ENCODE peak calls at places on chromosomes 16 and 17, in nine cellular contexts. One of them, this sample, is unnamed.

GRCh38 chr16:22098538-22099255 is 6.4 kb downstream of the VWA3A start:
- DNase-seq in SIG-M5: no peak
- DNase-seq in NCI-H2171: peak
- DNase-seq in uterus: no peak
- DNase-seq in cardiac muscle cell: peak
- DNase-seq in activated T-helper 1 cell treated with anti-CD3 and anti-CD28 coated beads, Interleukin-12 subunit alpha, Interleukin-12 subunit beta, Interleukin-2, Interleukin-4 antibody, amounts not matched to agents 30 ng/mL and 10 ng/mL and 1 ng/mL, durations not matched to agents 14 hours and 24 hours and 36 hours: peak
- DNase-seq in HT-29: peak
- DNase-seq in activated gamma-delta T cell treated with anti-CD3 and anti-CD28 coated beads, Interleukin-2, amount 50 U/mL, for 16 hours: no peak
- DNase-seq in stimulated activated CD8-positive, alpha-beta memory T cell treated with anti-CD3 and anti-CD28 coated beads, Interleukin-2, amount 100 ng/mL, for 48 hours: no peak
- DNase-seq in this sample: no peak

GRCh38 chr17:83179378-83179777 is 100.0 kb downstream of the METRNL start:
- DNase-seq in cardiac muscle cell: no peak
- DNase-seq in SIG-M5: no peak
- DNase-seq in stimulated activated CD8-positive, alpha-beta memory T cell treated with anti-CD3 and anti-CD28 coated beads, Interleukin-2, amount 100 ng/mL, for 48 hours: no peak
- DNase-seq in activated T-helper 1 cell treated with anti-CD3 and anti-CD28 coated beads, Interleukin-12 subunit alpha, Interleukin-12 subunit beta, Interleukin-2, Interleukin-4 antibody, amounts not matched to agents 30 ng/mL and 10 ng/mL and 1 ng/mL, durations not matched to agents 14 hours and 24 hours and 36 hours: no peak
- DNase-seq in activated gamma-delta T cell treated with anti-CD3 and anti-CD28 coated beads, Interleukin-2, amount 50 U/mL, for 16 hours: no peak
- DNase-seq in HT-29: no peak
- DNase-seq in NCI-H2171: no peak
- DNase-seq in uterus: peak
- DNase-seq in this sample: no peak

GRCh38 chr16:57187508-57187854 is 1.4 kb downstream of the RSPRY1 start:
- DNase-seq in activated gamma-delta T cell treated with anti-CD3 and anti-CD28 coated beads, Interleukin-2, amount 50 U/mL, for 16 hours: no peak
- DNase-seq in activated T-helper 1 cell treated with anti-CD3 and anti-CD28 coated beads, Interleukin-12 subunit alpha, Interleukin-12 subunit beta, Interleukin-2, Interleukin-4 antibody, amounts not matched to agents 30 ng/mL and 10 ng/mL and 1 ng/mL, durations not matched to agents 14 hours and 24 hours and 36 hours: no peak
- DNase-seq in SIG-M5: no peak
- DNase-seq in cardiac muscle cell: peak
- DNase-seq in uterus: no peak
- DNase-seq in HT-29: no peak
- DNase-seq in NCI-H2171: no peak
- DNase-seq in stimulated activated CD8-positive, alpha-beta memory T cell treated with anti-CD3 and anti-CD28 coated beads, Interleukin-2, amount 100 ng/mL, for 48 hours: no peak
- DNase-seq in this sample: no peak

GRCh38 chr17:28225872-28226271 is 93.1 kb upstream of the TMEM97 start:
- DNase-seq in stimulated activated CD8-positive, alpha-beta memory T cell treated with anti-CD3 and anti-CD28 coated beads, Interleukin-2, amount 100 ng/mL, for 48 hours: no peak
- DNase-seq in SIG-M5: no peak
- DNase-seq in activated T-helper 1 cell treated with anti-CD3 and anti-CD28 coated beads, Interleukin-12 subunit alpha, Interleukin-12 subunit beta, Interleukin-2, Interleukin-4 antibody, amounts not matched to agents 30 ng/mL and 10 ng/mL and 1 ng/mL, durations not matched to agents 14 hours and 24 hours and 36 hours: no peak
- DNase-seq in uterus: no peak
- DNase-seq in NCI-H2171: no peak
- DNase-seq in activated gamma-delta T cell treated with anti-CD3 and anti-CD28 coated beads, Interleukin-2, amount 50 U/mL, for 16 hours: no peak
- DNase-seq in cardiac muscle cell: no peak
- DNase-seq in HT-29: no peak
- DNase-seq in this sample: no peak

GRCh38 chr16:86590501-86591144 is 12.3 kb downstream of the FOXL1 start:
- DNase-seq in SIG-M5: no peak
- DNase-seq in cardiac muscle cell: peak
- DNase-seq in uterus: no peak
- DNase-seq in NCI-H2171: no peak
- DNase-seq in activated T-helper 1 cell treated with anti-CD3 and anti-CD28 coated beads, Interleukin-12 subunit alpha, Interleukin-12 subunit beta, Interleukin-2, Interleukin-4 antibody, amounts not matched to agents 30 ng/mL and 10 ng/mL and 1 ng/mL, durations not matched to agents 14 hours and 24 hours and 36 hours: no peak
- DNase-seq in stimulated activated CD8-positive, alpha-beta memory T cell treated with anti-CD3 and anti-CD28 coated beads, Interleukin-2, amount 100 ng/mL, for 48 hours: no peak
- DNase-seq in activated gamma-delta T cell treated with anti-CD3 and anti-CD28 coated beads, Interleukin-2, amount 50 U/mL, for 16 hours: no peak
- DNase-seq in HT-29: no peak
- DNase-seq in this sample: no peak

GRCh38 chr16:74603848-74604247 is 3.1 kb downstream of the GLG1 start:
- DNase-seq in activated T-helper 1 cell treated with anti-CD3 and anti-CD28 coated beads, Interleukin-12 subunit alpha, Interleukin-12 subunit beta, Interleukin-2, Interleukin-4 antibody, amounts not matched to agents 30 ng/mL and 10 ng/mL and 1 ng/mL, durations not matched to agents 14 hours and 24 hours and 36 hours: no peak
- DNase-seq in uterus: no peak
- DNase-seq in activated gamma-delta T cell treated with anti-CD3 and anti-CD28 coated beads, Interleukin-2, amount 50 U/mL, for 16 hours: no peak
- DNase-seq in NCI-H2171: no peak
- DNase-seq in stimulated activated CD8-positive, alpha-beta memory T cell treated with anti-CD3 and anti-CD28 coated beads, Interleukin-2, amount 100 ng/mL, for 48 hours: no peak
- DNase-seq in HT-29: no peak
- DNase-seq in SIG-M5: no peak
- DNase-seq in cardiac muscle cell: peak
- DNase-seq in this sample: no peak

GRCh38 chr17:39098474-39099090 is 52.9 kb downstream of the PLXDC1 start:
- DNase-seq in cardiac muscle cell: no peak
- DNase-seq in activated T-helper 1 cell treated with anti-CD3 and anti-CD28 coated beads, Interleukin-12 subunit alpha, Interleukin-12 subunit beta, Interleukin-2, Interleukin-4 antibody, amounts not matched to agents 30 ng/mL and 10 ng/mL and 1 ng/mL, durations not matched to agents 14 hours and 24 hours and 36 hours: no peak
- DNase-seq in uterus: no peak
- DNase-seq in NCI-H2171: no peak
- DNase-seq in stimulated activated CD8-positive, alpha-beta memory T cell treated with anti-CD3 and anti-CD28 coated beads, Interleukin-2, amount 100 ng/mL, for 48 hours: no peak
- DNase-seq in SIG-M5: no peak
- DNase-seq in activated gamma-delta T cell treated with anti-CD3 and anti-CD28 coated beads, Interleukin-2, amount 50 U/mL, for 16 hours: no peak
- DNase-seq in HT-29: no peak
- DNase-seq in this sample: no peak

GRCh38 chr17:49108318-49108717 is 24.3 kb upstream of the B4GALNT2 start:
- DNase-seq in stimulated activated CD8-positive, alpha-beta memory T cell treated with anti-CD3 and anti-CD28 coated beads, Interleukin-2, amount 100 ng/mL, for 48 hours: no peak
- DNase-seq in uterus: no peak
- DNase-seq in SIG-M5: no peak
- DNase-seq in activated gamma-delta T cell treated with anti-CD3 and anti-CD28 coated beads, Interleukin-2, amount 50 U/mL, for 16 hours: no peak
- DNase-seq in NCI-H2171: no peak
- DNase-seq in cardiac muscle cell: peak
- DNase-seq in activated T-helper 1 cell treated with anti-CD3 and anti-CD28 coated beads, Interleukin-12 subunit alpha, Interleukin-12 subunit beta, Interleukin-2, Interleukin-4 antibody, amounts not matched to agents 30 ng/mL and 10 ng/mL and 1 ng/mL, durations not matched to agents 14 hours and 24 hours and 36 hours: no peak
- DNase-seq in HT-29: no peak
- DNase-seq in this sample: no peak

GRCh38 chr17:70767102-70767701 is 597.9 kb downstream of the KCNJ2 start:
- DNase-seq in cardiac muscle cell: peak
- DNase-seq in uterus: no peak
- DNase-seq in SIG-M5: no peak
- DNase-seq in stimulated activated CD8-positive, alpha-beta memory T cell treated with anti-CD3 and anti-CD28 coated beads, Interleukin-2, amount 100 ng/mL, for 48 hours: no peak
- DNase-seq in activated T-helper 1 cell treated with anti-CD3 and anti-CD28 coated beads, Interleukin-12 subunit alpha, Interleukin-12 subunit beta, Interleukin-2, Interleukin-4 antibody, amounts not matched to agents 30 ng/mL and 10 ng/mL and 1 ng/mL, durations not matched to agents 14 hours and 24 hours and 36 hours: no peak
- DNase-seq in activated gamma-delta T cell treated with anti-CD3 and anti-CD28 coated beads, Interleukin-2, amount 50 U/mL, for 16 hours: no peak
- DNase-seq in HT-29: peak
- DNase-seq in NCI-H2171: peak
- DNase-seq in this sample: no peak

GRCh38 chr16:85635545-85636140 is 22.5 kb downstream of the GSE1 start:
- DNase-seq in activated gamma-delta T cell treated with anti-CD3 and anti-CD28 coated beads, Interleukin-2, amount 50 U/mL, for 16 hours: no peak
- DNase-seq in activated T-helper 1 cell treated with anti-CD3 and anti-CD28 coated beads, Interleukin-12 subunit alpha, Interleukin-12 subunit beta, Interleukin-2, Interleukin-4 antibody, amounts not matched to agents 30 ng/mL and 10 ng/mL and 1 ng/mL, durations not matched to agents 14 hours and 24 hours and 36 hours: no peak
- DNase-seq in cardiac muscle cell: no peak
- DNase-seq in uterus: no peak
- DNase-seq in stimulated activated CD8-positive, alpha-beta memory T cell treated with anti-CD3 and anti-CD28 coated beads, Interleukin-2, amount 100 ng/mL, for 48 hours: no peak
- DNase-seq in HT-29: no peak
- DNase-seq in SIG-M5: no peak
- DNase-seq in NCI-H2171: no peak
- DNase-seq in this sample: no peak

GRCh38 chr17:3843935-3844516 is 2.0 kb downstream of the NCBP3 start:
- DNase-seq in activated gamma-delta T cell treated with anti-CD3 and anti-CD28 coated beads, Interleukin-2, amount 50 U/mL, for 16 hours: peak
- DNase-seq in activated T-helper 1 cell treated with anti-CD3 and anti-CD28 coated beads, Interleukin-12 subunit alpha, Interleukin-12 subunit beta, Interleukin-2, Interleukin-4 antibody, amounts not matched to agents 30 ng/mL and 10 ng/mL and 1 ng/mL, durations not matched to agents 14 hours and 24 hours and 36 hours: peak
- DNase-seq in stimulated activated CD8-positive, alpha-beta memory T cell treated with anti-CD3 and anti-CD28 coated beads, Interleukin-2, amount 100 ng/mL, for 48 hours: peak
- DNase-seq in HT-29: peak
- DNase-seq in NCI-H2171: peak
- DNase-seq in uterus: no peak
- DNase-seq in cardiac muscle cell: peak
- DNase-seq in SIG-M5: no peak
- DNase-seq in this sample: no peak

GRCh38 chr16:82609140-82609539 is 17.6 kb upstream of the CDH13 start:
- DNase-seq in uterus: no peak
- DNase-seq in NCI-H2171: no peak
- DNase-seq in SIG-M5: no peak
- DNase-seq in stimulated activated CD8-positive, alpha-beta memory T cell treated with anti-CD3 and anti-CD28 coated beads, Interleukin-2, amount 100 ng/mL, for 48 hours: no peak
- DNase-seq in activated gamma-delta T cell treated with anti-CD3 and anti-CD28 coated beads, Interleukin-2, amount 50 U/mL, for 16 hours: no peak
- DNase-seq in HT-29: no peak
- DNase-seq in cardiac muscle cell: peak
- DNase-seq in activated T-helper 1 cell treated with anti-CD3 and anti-CD28 coated beads, Interleukin-12 subunit alpha, Interleukin-12 subunit beta, Interleukin-2, Interleukin-4 antibody, amounts not matched to agents 30 ng/mL and 10 ng/mL and 1 ng/mL, durations not matched to agents 14 hours and 24 hours and 36 hours: no peak
- DNase-seq in this sample: no peak

GRCh38 chr17:33674685-33675084 is 381.6 kb upstream of the ASIC2 start:
- DNase-seq in uterus: peak
- DNase-seq in cardiac muscle cell: peak
- DNase-seq in HT-29: peak
- DNase-seq in SIG-M5: no peak
- DNase-seq in NCI-H2171: peak
- DNase-seq in stimulated activated CD8-positive, alpha-beta memory T cell treated with anti-CD3 and anti-CD28 coated beads, Interleukin-2, amount 100 ng/mL, for 48 hours: peak
- DNase-seq in activated gamma-delta T cell treated with anti-CD3 and anti-CD28 coated beads, Interleukin-2, amount 50 U/mL, for 16 hours: peak
- DNase-seq in activated T-helper 1 cell treated with anti-CD3 and anti-CD28 coated beads, Interleukin-12 subunit alpha, Interleukin-12 subunit beta, Interleukin-2, Interleukin-4 antibody, amounts not matched to agents 30 ng/mL and 10 ng/mL and 1 ng/mL, durations not matched to agents 14 hours and 24 hours and 36 hours: peak
- DNase-seq in this sample: no peak

GRCh38 chr17:55750750-55751641 is at the start of gene PCTP:
- DNase-seq in cardiac muscle cell: peak
- DNase-seq in stimulated activated CD8-positive, alpha-beta memory T cell treated with anti-CD3 and anti-CD28 coated beads, Interleukin-2, amount 100 ng/mL, for 48 hours: peak
- DNase-seq in activated gamma-delta T cell treated with anti-CD3 and anti-CD28 coated beads, Interleukin-2, amount 50 U/mL, for 16 hours: peak
- DNase-seq in uterus: peak
- DNase-seq in activated T-helper 1 cell treated with anti-CD3 and anti-CD28 coated beads, Interleukin-12 subunit alpha, Interleukin-12 subunit beta, Interleukin-2, Interleukin-4 antibody, amounts not matched to agents 30 ng/mL and 10 ng/mL and 1 ng/mL, durations not matched to agents 14 hours and 24 hours and 36 hours: peak
- DNase-seq in NCI-H2171: peak
- DNase-seq in SIG-M5: no peak
- DNase-seq in HT-29: peak
- DNase-seq in this sample: peak

GRCh38 chr16:54651851-54652770 is 278.6 kb upstream of the IRX5 start:
- DNase-seq in SIG-M5: no peak
- DNase-seq in cardiac muscle cell: peak
- DNase-seq in NCI-H2171: no peak
- DNase-seq in stimulated activated CD8-positive, alpha-beta memory T cell treated with anti-CD3 and anti-CD28 coated beads, Interleukin-2, amount 100 ng/mL, for 48 hours: no peak
- DNase-seq in uterus: no peak
- DNase-seq in activated T-helper 1 cell treated with anti-CD3 and anti-CD28 coated beads, Interleukin-12 subunit alpha, Interleukin-12 subunit beta, Interleukin-2, Interleukin-4 antibody, amounts not matched to agents 30 ng/mL and 10 ng/mL and 1 ng/mL, durations not matched to agents 14 hours and 24 hours and 36 hours: no peak
- DNase-seq in HT-29: no peak
- DNase-seq in activated gamma-delta T cell treated with anti-CD3 and anti-CD28 coated beads, Interleukin-2, amount 50 U/mL, for 16 hours: no peak
- DNase-seq in this sample: no peak

GRCh38 chr17:31313982-31314787 is at the start of gene EVI2B:
- DNase-seq in activated T-helper 1 cell treated with anti-CD3 and anti-CD28 coated beads, Interleukin-12 subunit alpha, Interleukin-12 subunit beta, Interleukin-2, Interleukin-4 antibody, amounts not matched to agents 30 ng/mL and 10 ng/mL and 1 ng/mL, durations not matched to agents 14 hours and 24 hours and 36 hours: no peak
- DNase-seq in uterus: no peak
- DNase-seq in activated gamma-delta T cell treated with anti-CD3 and anti-CD28 coated beads, Interleukin-2, amount 50 U/mL, for 16 hours: no peak
- DNase-seq in SIG-M5: peak
- DNase-seq in HT-29: no peak
- DNase-seq in cardiac muscle cell: peak
- DNase-seq in NCI-H2171: no peak
- DNase-seq in stimulated activated CD8-positive, alpha-beta memory T cell treated with anti-CD3 and anti-CD28 coated beads, Interleukin-2, amount 100 ng/mL, for 48 hours: no peak
- DNase-seq in this sample: peak

GRCh38 chr17:17754719-17755686 is 73.7 kb downstream of the RAI1 start:
- DNase-seq in NCI-H2171: no peak
- DNase-seq in HT-29: no peak
- DNase-seq in cardiac muscle cell: no peak
- DNase-seq in stimulated activated CD8-positive, alpha-beta memory T cell treated with anti-CD3 and anti-CD28 coated beads, Interleukin-2, amount 100 ng/mL, for 48 hours: no peak
- DNase-seq in uterus: no peak
- DNase-seq in SIG-M5: no peak
- DNase-seq in activated gamma-delta T cell treated with anti-CD3 and anti-CD28 coated beads, Interleukin-2, amount 50 U/mL, for 16 hours: no peak
- DNase-seq in activated T-helper 1 cell treated with anti-CD3 and anti-CD28 coated beads, Interleukin-12 subunit alpha, Interleukin-12 subunit beta, Interleukin-2, Interleukin-4 antibody, amounts not matched to agents 30 ng/mL and 10 ng/mL and 1 ng/mL, durations not matched to agents 14 hours and 24 hours and 36 hours: no peak
- DNase-seq in this sample: no peak

GRCh38 chr17:19513897-19514488 is 19.7 kb upstream of the SLC47A1 start:
- DNase-seq in SIG-M5: no peak
- DNase-seq in NCI-H2171: peak
- DNase-seq in HT-29: peak
- DNase-seq in uterus: peak
- DNase-seq in activated gamma-delta T cell treated with anti-CD3 and anti-CD28 coated beads, Interleukin-2, amount 50 U/mL, for 16 hours: peak
- DNase-seq in stimulated activated CD8-positive, alpha-beta memory T cell treated with anti-CD3 and anti-CD28 coated beads, Interleukin-2, amount 100 ng/mL, for 48 hours: peak
- DNase-seq in cardiac muscle cell: peak
- DNase-seq in activated T-helper 1 cell treated with anti-CD3 and anti-CD28 coated beads, Interleukin-12 subunit alpha, Interleukin-12 subunit beta, Interleukin-2, Interleukin-4 antibody, amounts not matched to agents 30 ng/mL and 10 ng/mL and 1 ng/mL, durations not matched to agents 14 hours and 24 hours and 36 hours: peak
- DNase-seq in this sample: peak

GRCh38 chr16:67653131-67654068 is 6.7 kb downstream of the ACD start:
- DNase-seq in uterus: no peak
- DNase-seq in cardiac muscle cell: peak
- DNase-seq in activated T-helper 1 cell treated with anti-CD3 and anti-CD28 coated beads, Interleukin-12 subunit alpha, Interleukin-12 subunit beta, Interleukin-2, Interleukin-4 antibody, amounts not matched to agents 30 ng/mL and 10 ng/mL and 1 ng/mL, durations not matched to agents 14 hours and 24 hours and 36 hours: no peak
- DNase-seq in NCI-H2171: no peak
- DNase-seq in SIG-M5: no peak
- DNase-seq in HT-29: no peak
- DNase-seq in activated gamma-delta T cell treated with anti-CD3 and anti-CD28 coated beads, Interleukin-2, amount 50 U/mL, for 16 hours: no peak
- DNase-seq in stimulated activated CD8-positive, alpha-beta memory T cell treated with anti-CD3 and anti-CD28 coated beads, Interleukin-2, amount 100 ng/mL, for 48 hours: no peak
- DNase-seq in this sample: no peak

GRCh38 chr16:83931556-83931955 is 21.5 kb upstream of the OSGIN1 start:
- DNase-seq in NCI-H2171: no peak
- DNase-seq in SIG-M5: no peak
- DNase-seq in cardiac muscle cell: no peak
- DNase-seq in activated T-helper 1 cell treated with anti-CD3 and anti-CD28 coated beads, Interleukin-12 subunit alpha, Interleukin-12 subunit beta, Interleukin-2, Interleukin-4 antibody, amounts not matched to agents 30 ng/mL and 10 ng/mL and 1 ng/mL, durations not matched to agents 14 hours and 24 hours and 36 hours: no peak
- DNase-seq in uterus: no peak
- DNase-seq in activated gamma-delta T cell treated with anti-CD3 and anti-CD28 coated beads, Interleukin-2, amount 50 U/mL, for 16 hours: no peak
- DNase-seq in stimulated activated CD8-positive, alpha-beta memory T cell treated with anti-CD3 and anti-CD28 coated beads, Interleukin-2, amount 100 ng/mL, for 48 hours: no peak
- DNase-seq in HT-29: no peak
- DNase-seq in this sample: peak

GRCh38 chr17:80212109-80212508 is 8.0 kb downstream of the SGSH start:
- DNase-seq in HT-29: no peak
- DNase-seq in NCI-H2171: no peak
- DNase-seq in activated T-helper 1 cell treated with anti-CD3 and anti-CD28 coated beads, Interleukin-12 subunit alpha, Interleukin-12 subunit beta, Interleukin-2, Interleukin-4 antibody, amounts not matched to agents 30 ng/mL and 10 ng/mL and 1 ng/mL, durations not matched to agents 14 hours and 24 hours and 36 hours: no peak
- DNase-seq in activated gamma-delta T cell treated with anti-CD3 and anti-CD28 coated beads, Interleukin-2, amount 50 U/mL, for 16 hours: no peak
- DNase-seq in SIG-M5: no peak
- DNase-seq in cardiac muscle cell: no peak
- DNase-seq in uterus: no peak
- DNase-seq in stimulated activated CD8-positive, alpha-beta memory T cell treated with anti-CD3 and anti-CD28 coated beads, Interleukin-2, amount 100 ng/mL, for 48 hours: no peak
- DNase-seq in this sample: no peak

GRCh38 chr17:40532520-40533253 is 31.3 kb upstream of the TNS4 start:
- DNase-seq in activated gamma-delta T cell treated with anti-CD3 and anti-CD28 coated beads, Interleukin-2, amount 50 U/mL, for 16 hours: no peak
- DNase-seq in uterus: peak
- DNase-seq in SIG-M5: no peak
- DNase-seq in cardiac muscle cell: peak
- DNase-seq in stimulated activated CD8-positive, alpha-beta memory T cell treated with anti-CD3 and anti-CD28 coated beads, Interleukin-2, amount 100 ng/mL, for 48 hours: no peak
- DNase-seq in NCI-H2171: no peak
- DNase-seq in activated T-helper 1 cell treated with anti-CD3 and anti-CD28 coated beads, Interleukin-12 subunit alpha, Interleukin-12 subunit beta, Interleukin-2, Interleukin-4 antibody, amounts not matched to agents 30 ng/mL and 10 ng/mL and 1 ng/mL, durations not matched to agents 14 hours and 24 hours and 36 hours: no peak
- DNase-seq in HT-29: peak
- DNase-seq in this sample: peak

GRCh38 chr17:48543854-48544355 is 1.0 kb downstream of the HOXB2 start:
- DNase-seq in HT-29: no peak
- DNase-seq in NCI-H2171: no peak
- DNase-seq in uterus: no peak
- DNase-seq in activated gamma-delta T cell treated with anti-CD3 and anti-CD28 coated beads, Interleukin-2, amount 50 U/mL, for 16 hours: no peak
- DNase-seq in SIG-M5: no peak
- DNase-seq in stimulated activated CD8-positive, alpha-beta memory T cell treated with anti-CD3 and anti-CD28 coated beads, Interleukin-2, amount 100 ng/mL, for 48 hours: no peak
- DNase-seq in activated T-helper 1 cell treated with anti-CD3 and anti-CD28 coated beads, Interleukin-12 subunit alpha, Interleukin-12 subunit beta, Interleukin-2, Interleukin-4 antibody, amounts not matched to agents 30 ng/mL and 10 ng/mL and 1 ng/mL, durations not matched to agents 14 hours and 24 hours and 36 hours: peak
- DNase-seq in cardiac muscle cell: peak
- DNase-seq in this sample: no peak